ENCODE peak calls at places on chromosome 4, in seven cellular contexts. One of them, this sample, is unnamed.

GRCh38 chr4:152247271-152247975 is 288.5 kb downstream of the FBXW7 start:
- DNase-seq in tibial artery: no peak
- DNase-seq in activated CD8-positive, alpha-beta T cell treated with anti-CD3 and anti-CD28 coated beads for 36 hours: no peak
- DNase-seq in progenitor cell of endocrine pancreas: no peak
- DNase-seq in IMR-90: no peak
- DNase-seq in osteocyte: no peak
- DNase-seq in lower leg skin: no peak
- DNase-seq in this sample: no peak

GRCh38 chr4:138576684-138577083 is 334.5 kb upstream of the SLC7A11 start:
- DNase-seq in tibial artery: no peak
- DNase-seq in activated CD8-positive, alpha-beta T cell treated with anti-CD3 and anti-CD28 coated beads for 36 hours: no peak
- DNase-seq in progenitor cell of endocrine pancreas: no peak
- DNase-seq in IMR-90: peak; percentile 68
- DNase-seq in osteocyte: no peak
- DNase-seq in lower leg skin: no peak
- DNase-seq in this sample: no peak

GRCh38 chr4:184651899-184652298 is 2.4 kb downstream of the PRIMPOL start:
- DNase-seq in tibial artery: no peak
- DNase-seq in activated CD8-positive, alpha-beta T cell treated with anti-CD3 and anti-CD28 coated beads for 36 hours: no peak
- DNase-seq in progenitor cell of endocrine pancreas: no peak
- DNase-seq in IMR-90: no peak
- DNase-seq in osteocyte: no peak
- DNase-seq in lower leg skin: no peak
- DNase-seq in this sample: no peak

GRCh38 chr4:98314791-98315565 is 53.8 kb downstream of the RAP1GDS1 start:
- DNase-seq in tibial artery: no peak
- DNase-seq in activated CD8-positive, alpha-beta T cell treated with anti-CD3 and anti-CD28 coated beads for 36 hours: no peak
- DNase-seq in progenitor cell of endocrine pancreas: no peak
- DNase-seq in IMR-90: peak; percentile 46
- DNase-seq in osteocyte: no peak
- DNase-seq in lower leg skin: no peak
- DNase-seq in this sample: no peak

GRCh38 chr4:2823301-2823670 is 20.4 kb upstream of the ADD1 start:
- DNase-seq in tibial artery: no peak
- DNase-seq in activated CD8-positive, alpha-beta T cell treated with anti-CD3 and anti-CD28 coated beads for 36 hours: no peak
- DNase-seq in progenitor cell of endocrine pancreas: no peak
- DNase-seq in IMR-90: no peak
- DNase-seq in osteocyte: no peak
- DNase-seq in lower leg skin: no peak
- DNase-seq in this sample: no peak

GRCh38 chr4:112861378-112862317 is 187.8 kb upstream of the ANK2 start:
- DNase-seq in tibial artery: no peak
- DNase-seq in activated CD8-positive, alpha-beta T cell treated with anti-CD3 and anti-CD28 coated beads for 36 hours: no peak
- DNase-seq in progenitor cell of endocrine pancreas: no peak
- DNase-seq in IMR-90: no peak
- DNase-seq in osteocyte: no peak
- DNase-seq in lower leg skin: no peak
- DNase-seq in this sample: no peak

GRCh38 chr4:149836546-149836945 is 20.9 kb upstream of the IQCM start:
- DNase-seq in tibial artery: no peak
- DNase-seq in activated CD8-positive, alpha-beta T cell treated with anti-CD3 and anti-CD28 coated beads for 36 hours: no peak
- DNase-seq in progenitor cell of endocrine pancreas: no peak
- DNase-seq in IMR-90: peak; percentile 8
- DNase-seq in osteocyte: no peak
- DNase-seq in lower leg skin: no peak
- DNase-seq in this sample: no peak

GRCh38 chr4:150216725-150217124 is 138.5 kb downstream of the DCLK2 start:
- DNase-seq in tibial artery: no peak
- DNase-seq in activated CD8-positive, alpha-beta T cell treated with anti-CD3 and anti-CD28 coated beads for 36 hours: no peak
- DNase-seq in progenitor cell of endocrine pancreas: no peak
- DNase-seq in IMR-90: no peak
- DNase-seq in osteocyte: no peak
- DNase-seq in lower leg skin: no peak
- DNase-seq in this sample: no peak

GRCh38 chr4:169270156-169270809 is 473 bp downstream of the SH3RF1 start:
- DNase-seq in tibial artery: peak; percentile 87
- DNase-seq in activated CD8-positive, alpha-beta T cell treated with anti-CD3 and anti-CD28 coated beads for 36 hours: peak; percentile 42
- DNase-seq in progenitor cell of endocrine pancreas: peak; percentile 54
- DNase-seq in IMR-90: no peak
- DNase-seq in osteocyte: peak; percentile 86
- DNase-seq in lower leg skin: peak; percentile 31
- DNase-seq in this sample: peak; percentile 73

GRCh38 chr4:150381671-150382427 is 200.1 kb upstream of the MAB21L2 start:
- DNase-seq in tibial artery: no peak
- DNase-seq in activated CD8-positive, alpha-beta T cell treated with anti-CD3 and anti-CD28 coated beads for 36 hours: no peak
- DNase-seq in progenitor cell of endocrine pancreas: no peak
- DNase-seq in IMR-90: peak; percentile 52
- DNase-seq in osteocyte: no peak
- DNase-seq in lower leg skin: no peak
- DNase-seq in this sample: no peak

GRCh38 chr4:71009796-71010588 is 16.5 kb downstream of the DCK start:
- DNase-seq in tibial artery: no peak
- DNase-seq in activated CD8-positive, alpha-beta T cell treated with anti-CD3 and anti-CD28 coated beads for 36 hours: no peak
- DNase-seq in progenitor cell of endocrine pancreas: no peak
- DNase-seq in IMR-90: peak; percentile 56
- DNase-seq in osteocyte: no peak
- DNase-seq in lower leg skin: no peak
- DNase-seq in this sample: peak; percentile 50

GRCh38 chr4:88649716-88650115 is 47.9 kb downstream of the NAP1L5 start:
- DNase-seq in tibial artery: no peak
- DNase-seq in activated CD8-positive, alpha-beta T cell treated with anti-CD3 and anti-CD28 coated beads for 36 hours: no peak
- DNase-seq in progenitor cell of endocrine pancreas: no peak
- DNase-seq in IMR-90: no peak
- DNase-seq in osteocyte: no peak
- DNase-seq in lower leg skin: no peak
- DNase-seq in this sample: no peak

GRCh38 chr4:174517502-174517901 is 4.8 kb downstream of the HPGD start:
- DNase-seq in tibial artery: no peak
- DNase-seq in activated CD8-positive, alpha-beta T cell treated with anti-CD3 and anti-CD28 coated beads for 36 hours: no peak
- DNase-seq in progenitor cell of endocrine pancreas: no peak
- DNase-seq in IMR-90: no peak
- DNase-seq in osteocyte: no peak
- DNase-seq in lower leg skin: no peak
- DNase-seq in this sample: no peak

GRCh38 chr4:145299380-145300076 is 119.1 kb upstream of the OTUD4 start:
- DNase-seq in tibial artery: no peak
- DNase-seq in activated CD8-positive, alpha-beta T cell treated with anti-CD3 and anti-CD28 coated beads for 36 hours: peak; percentile 94
- DNase-seq in progenitor cell of endocrine pancreas: no peak
- DNase-seq in IMR-90: peak; percentile 75
- DNase-seq in osteocyte: no peak
- DNase-seq in lower leg skin: no peak
- DNase-seq in this sample: peak; percentile 42

GRCh38 chr4:2812600-2812932 is 19.7 kb downstream of the SH3BP2 start:
- DNase-seq in tibial artery: no peak
- DNase-seq in activated CD8-positive, alpha-beta T cell treated with anti-CD3 and anti-CD28 coated beads for 36 hours: no peak
- DNase-seq in progenitor cell of endocrine pancreas: no peak
- DNase-seq in IMR-90: no peak
- DNase-seq in osteocyte: no peak
- DNase-seq in lower leg skin: no peak
- DNase-seq in this sample: no peak

GRCh38 chr4:8080754-8081065 is 77.9 kb downstream of the ABLIM2 start:
- DNase-seq in tibial artery: no peak
- DNase-seq in activated CD8-positive, alpha-beta T cell treated with anti-CD3 and anti-CD28 coated beads for 36 hours: no peak
- DNase-seq in progenitor cell of endocrine pancreas: no peak
- DNase-seq in IMR-90: no peak
- DNase-seq in osteocyte: no peak
- DNase-seq in lower leg skin: no peak
- DNase-seq in this sample: no peak

GRCh38 chr4:120299631-120300030 is 233.0 kb upstream of the MAD2L1 start:
- DNase-seq in tibial artery: no peak
- DNase-seq in activated CD8-positive, alpha-beta T cell treated with anti-CD3 and anti-CD28 coated beads for 36 hours: no peak
- DNase-seq in progenitor cell of endocrine pancreas: no peak
- DNase-seq in IMR-90: no peak
- DNase-seq in osteocyte: no peak
- DNase-seq in lower leg skin: no peak
- DNase-seq in this sample: no peak

GRCh38 chr4:19358015-19358414 is 893.7 kb upstream of the SLIT2 start:
- DNase-seq in tibial artery: no peak
- DNase-seq in activated CD8-positive, alpha-beta T cell treated with anti-CD3 and anti-CD28 coated beads for 36 hours: no peak
- DNase-seq in progenitor cell of endocrine pancreas: no peak
- DNase-seq in IMR-90: peak; percentile 67
- DNase-seq in osteocyte: no peak
- DNase-seq in lower leg skin: no peak
- DNase-seq in this sample: no peak

GRCh38 chr4:76748649-76749048 is 149.3 kb downstream of the SOWAHB start:
- DNase-seq in tibial artery: no peak
- DNase-seq in activated CD8-positive, alpha-beta T cell treated with anti-CD3 and anti-CD28 coated beads for 36 hours: peak; percentile 58
- DNase-seq in progenitor cell of endocrine pancreas: no peak
- DNase-seq in IMR-90: peak; percentile 41
- DNase-seq in osteocyte: no peak
- DNase-seq in lower leg skin: no peak
- DNase-seq in this sample: no peak

GRCh38 chr4:87490664-87491369 is 38.4 kb downstream of the SPARCL1 start:
- DNase-seq in tibial artery: no peak
- DNase-seq in activated CD8-positive, alpha-beta T cell treated with anti-CD3 and anti-CD28 coated beads for 36 hours: no peak
- DNase-seq in progenitor cell of endocrine pancreas: no peak
- DNase-seq in IMR-90: no peak
- DNase-seq in osteocyte: no peak
- DNase-seq in lower leg skin: no peak
- DNase-seq in this sample: no peak

GRCh38 chr4:126794363-126794762 is 838.4 kb upstream of the INTU start:
- DNase-seq in tibial artery: no peak
- DNase-seq in activated CD8-positive, alpha-beta T cell treated with anti-CD3 and anti-CD28 coated beads for 36 hours: no peak
- DNase-seq in progenitor cell of endocrine pancreas: no peak
- DNase-seq in IMR-90: peak; percentile 68
- DNase-seq in osteocyte: no peak
- DNase-seq in lower leg skin: no peak
- DNase-seq in this sample: no peak

GRCh38 chr4:86448891-86449290 is 89.0 kb upstream of the MAPK10 start:
- DNase-seq in tibial artery: no peak
- DNase-seq in activated CD8-positive, alpha-beta T cell treated with anti-CD3 and anti-CD28 coated beads for 36 hours: no peak
- DNase-seq in progenitor cell of endocrine pancreas: no peak
- DNase-seq in IMR-90: no peak
- DNase-seq in osteocyte: no peak
- DNase-seq in lower leg skin: no peak
- DNase-seq in this sample: no peak

GRCh38 chr4:156959298-156959702 is 12.3 kb downstream of the PDGFC start:
- DNase-seq in tibial artery: no peak
- DNase-seq in activated CD8-positive, alpha-beta T cell treated with anti-CD3 and anti-CD28 coated beads for 36 hours: no peak
- DNase-seq in progenitor cell of endocrine pancreas: no peak
- DNase-seq in IMR-90: peak; percentile 87
- DNase-seq in osteocyte: no peak
- DNase-seq in lower leg skin: no peak
- DNase-seq in this sample: no peak

GRCh38 chr4:152972821-152973613 is 36.9 kb downstream of the FHDC1 start:
- DNase-seq in tibial artery: peak; percentile 45
- DNase-seq in activated CD8-positive, alpha-beta T cell treated with anti-CD3 and anti-CD28 coated beads for 36 hours: no peak
- DNase-seq in progenitor cell of endocrine pancreas: no peak
- DNase-seq in IMR-90: peak; percentile 92
- DNase-seq in osteocyte: no peak
- DNase-seq in lower leg skin: no peak
- DNase-seq in this sample: no peak

GRCh38 chr4:145034727-145035211 is 63.2 kb downstream of the ANAPC10 start:
- DNase-seq in tibial artery: no peak
- DNase-seq in activated CD8-positive, alpha-beta T cell treated with anti-CD3 and anti-CD28 coated beads for 36 hours: no peak
- DNase-seq in progenitor cell of endocrine pancreas: no peak
- DNase-seq in IMR-90: peak; percentile 85
- DNase-seq in osteocyte: no peak
- DNase-seq in lower leg skin: no peak
- DNase-seq in this sample: no peak

GRCh38 chr4:89898304-89898716 is 3.7 kb downstream of the MMRN1 start:
- DNase-seq in tibial artery: peak; percentile 28
- DNase-seq in activated CD8-positive, alpha-beta T cell treated with anti-CD3 and anti-CD28 coated beads for 36 hours: no peak
- DNase-seq in progenitor cell of endocrine pancreas: no peak
- DNase-seq in IMR-90: no peak
- DNase-seq in osteocyte: no peak
- DNase-seq in lower leg skin: no peak
- DNase-seq in this sample: no peak

GRCh38 chr4:160808174-160808573 is 1355.6 kb downstream of the FSTL5 start:
- DNase-seq in tibial artery: no peak
- DNase-seq in activated CD8-positive, alpha-beta T cell treated with anti-CD3 and anti-CD28 coated beads for 36 hours: no peak
- DNase-seq in progenitor cell of endocrine pancreas: no peak
- DNase-seq in IMR-90: no peak
- DNase-seq in osteocyte: no peak
- DNase-seq in lower leg skin: no peak
- DNase-seq in this sample: no peak
- TF ChIP-seq CTCF in tibial artery: no peak
- TF ChIP-seq CTCF in activated CD8-positive, alpha-beta T cell treated with anti-CD3 and anti-CD28 coated beads for 36 hours: no peak
- TF ChIP-seq CTCF in progenitor cell of endocrine pancreas: peak; percentile 27
- TF ChIP-seq CTCF in IMR-90: no peak
- TF ChIP-seq CTCF in osteocyte: no peak
- TF ChIP-seq CTCF in lower leg skin: no peak
- TF ChIP-seq CTCF in this sample: no peak

GRCh38 chr4:15938182-15938581 is 358 bp downstream of the FGFBP1 start:
- DNase-seq in tibial artery: no peak
- DNase-seq in activated CD8-positive, alpha-beta T cell treated with anti-CD3 and anti-CD28 coated beads for 36 hours: no peak
- DNase-seq in progenitor cell of endocrine pancreas: no peak
- DNase-seq in IMR-90: no peak
- DNase-seq in osteocyte: no peak
- DNase-seq in lower leg skin: peak; percentile 39
- DNase-seq in this sample: no peak
- TF ChIP-seq CTCF in tibial artery: no peak
- TF ChIP-seq CTCF in activated CD8-positive, alpha-beta T cell treated with anti-CD3 and anti-CD28 coated beads for 36 hours: no peak
- TF ChIP-seq CTCF in progenitor cell of endocrine pancreas: no peak
- TF ChIP-seq CTCF in IMR-90: no peak
- TF ChIP-seq CTCF in osteocyte: no peak
- TF ChIP-seq CTCF in lower leg skin: no peak
- TF ChIP-seq CTCF in this sample: no peak

DNA sequence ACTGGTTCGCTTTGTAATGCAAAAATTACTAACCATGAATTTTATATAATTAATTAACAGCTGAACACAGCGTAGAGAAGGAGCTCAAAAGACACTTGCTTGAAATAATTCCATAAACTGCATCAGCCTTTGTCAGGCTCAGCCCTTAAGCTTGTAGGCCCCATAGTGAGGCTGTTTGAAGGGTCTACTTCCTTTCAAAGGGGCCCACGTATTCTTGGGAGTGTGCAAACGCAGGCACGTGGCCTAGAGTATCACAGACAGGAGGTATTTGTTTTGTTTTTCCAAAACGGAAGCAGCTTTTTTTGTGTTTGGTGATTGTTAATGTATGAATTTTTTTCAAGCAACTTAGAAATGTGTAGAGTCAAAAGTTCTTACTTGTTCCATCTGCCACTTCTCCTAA is 25.6 kb upstream of the EGF start:
- DNase-seq in tibial artery: no peak
- DNase-seq in activated CD8-positive, alpha-beta T cell treated with anti-CD3 and anti-CD28 coated beads for 36 hours: no peak
- DNase-seq in progenitor cell of endocrine pancreas: no peak
- DNase-seq in IMR-90: no peak
- DNase-seq in osteocyte: no peak
- DNase-seq in lower leg skin: no peak
- DNase-seq in this sample: no peak
- TF ChIP-seq CTCF in tibial artery: no peak
- TF ChIP-seq CTCF in activated CD8-positive, alpha-beta T cell treated with anti-CD3 and anti-CD28 coated beads for 36 hours: no peak
- TF ChIP-seq CTCF in progenitor cell of endocrine pancreas: no peak
- TF ChIP-seq CTCF in IMR-90: no peak
- TF ChIP-seq CTCF in osteocyte: no peak
- TF ChIP-seq CTCF in lower leg skin: no peak
- TF ChIP-seq CTCF in this sample: no peak

DNA sequence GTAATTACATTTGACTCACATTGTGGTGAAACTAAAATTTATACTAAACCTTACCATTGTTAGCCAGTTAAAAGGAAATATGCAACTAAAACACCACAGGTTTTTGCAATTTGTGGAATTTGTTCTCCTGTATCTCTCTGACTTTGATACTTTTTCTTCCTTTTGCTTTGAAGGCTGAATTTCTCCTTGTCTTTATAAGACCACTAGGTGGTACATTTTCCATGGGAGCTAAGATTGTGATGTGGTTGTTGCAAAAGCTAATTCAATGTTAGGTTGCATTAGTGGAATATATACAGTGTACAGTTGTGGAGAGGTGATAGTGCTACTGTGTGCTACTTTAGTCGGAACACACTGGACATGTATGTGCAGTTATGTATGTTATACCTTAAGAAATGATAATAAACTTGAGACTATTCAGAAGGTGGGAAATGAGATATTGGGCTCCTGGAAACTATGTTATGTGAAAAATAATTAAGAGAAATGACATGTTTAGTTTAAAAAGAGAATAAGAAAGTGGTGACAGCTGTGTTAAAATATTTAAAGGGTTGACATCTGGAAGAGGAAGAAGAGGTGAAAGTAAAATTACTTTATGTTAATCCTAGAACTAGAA is 70.3 kb downstream of the ARL9 start:
- DNase-seq in tibial artery: no peak
- DNase-seq in activated CD8-positive, alpha-beta T cell treated with anti-CD3 and anti-CD28 coated beads for 36 hours: no peak
- DNase-seq in progenitor cell of endocrine pancreas: no peak
- DNase-seq in IMR-90: peak; percentile 63
- DNase-seq in osteocyte: no peak
- DNase-seq in lower leg skin: no peak
- DNase-seq in this sample: peak; percentile 12
- TF ChIP-seq CTCF in tibial artery: peak; percentile 39
- TF ChIP-seq CTCF in activated CD8-positive, alpha-beta T cell treated with anti-CD3 and anti-CD28 coated beads for 36 hours: peak; percentile 29
- TF ChIP-seq CTCF in progenitor cell of endocrine pancreas: peak; percentile 61
- TF ChIP-seq CTCF in IMR-90: peak; percentile 67
- TF ChIP-seq CTCF in osteocyte: peak; percentile 71
- TF ChIP-seq CTCF in lower leg skin: no peak
- TF ChIP-seq CTCF in this sample: peak; percentile 24